ENCODE peak calls at places on chromosomes 13 and 19, in eight cellular contexts. One of them, this sample, is unnamed.
A peak's percentile ranks its signal among the peaks of the same experiment; 100 is the strongest.

GRCh38 chr19:7507884-7508283 is 8.0 kb upstream of the ZNF358 start:
- DNase-seq in bronchial epithelial cell: peak; percentile 73
- DNase-seq in heart right ventricle: peak; percentile 67
- DNase-seq in upper lobe of left lung: peak; percentile 88
- DNase-seq in body of pancreas: peak; percentile 63
- DNase-seq in fibroblast of the aortic adventitia: peak; percentile 80
- DNase-seq in PC-3: peak; percentile 97
- DNase-seq in adrenal gland: peak; percentile 99
- DNase-seq in this sample: peak; percentile 85

GRCh38 chr19:17385878-17386611 is 8.0 kb downstream of the CCDC194 start:
- DNase-seq in bronchial epithelial cell: peak; percentile 14
- DNase-seq in heart right ventricle: peak; percentile 72
- DNase-seq in upper lobe of left lung: peak; percentile 92
- DNase-seq in body of pancreas: peak; percentile 56
- DNase-seq in fibroblast of the aortic adventitia: peak; percentile 55
- DNase-seq in PC-3: peak; percentile 62
- DNase-seq in adrenal gland: peak; percentile 73
- DNase-seq in this sample: no peak

GRCh38 chr13:27704681-27705080 is 83.0 kb downstream of the POLR1D start:
- DNase-seq in bronchial epithelial cell: no peak
- DNase-seq in heart right ventricle: no peak
- DNase-seq in upper lobe of left lung: no peak
- DNase-seq in body of pancreas: no peak
- DNase-seq in fibroblast of the aortic adventitia: no peak
- DNase-seq in PC-3: no peak
- DNase-seq in adrenal gland: no peak
- DNase-seq in this sample: no peak

GRCh38 chr19:53389591-53390377 is 5.2 kb upstream of the ZNF765 start:
- DNase-seq in bronchial epithelial cell: no peak
- DNase-seq in heart right ventricle: no peak
- DNase-seq in upper lobe of left lung: peak; percentile 68
- DNase-seq in body of pancreas: no peak
- DNase-seq in fibroblast of the aortic adventitia: no peak
- DNase-seq in PC-3: no peak
- DNase-seq in adrenal gland: no peak
- DNase-seq in this sample: no peak

GRCh38 chr13:34577051-34577450 is 365.0 kb upstream of the NBEA start:
- DNase-seq in bronchial epithelial cell: peak; percentile 57
- DNase-seq in heart right ventricle: no peak
- DNase-seq in upper lobe of left lung: no peak
- DNase-seq in body of pancreas: no peak
- DNase-seq in fibroblast of the aortic adventitia: no peak
- DNase-seq in PC-3: peak; percentile 8
- DNase-seq in adrenal gland: no peak
- DNase-seq in this sample: no peak

GRCh38 chr19:39524495-39524894 is 8.2 kb downstream of the EID2B start:
- DNase-seq in bronchial epithelial cell: no peak
- DNase-seq in heart right ventricle: no peak
- DNase-seq in upper lobe of left lung: no peak
- DNase-seq in body of pancreas: no peak
- DNase-seq in fibroblast of the aortic adventitia: no peak
- DNase-seq in PC-3: no peak
- DNase-seq in adrenal gland: no peak
- DNase-seq in this sample: no peak

GRCh38 chr19:21202865-21203494 is 61.1 kb downstream of the ZNF431 start:
- DNase-seq in bronchial epithelial cell: peak; percentile 37
- DNase-seq in heart right ventricle: no peak
- DNase-seq in upper lobe of left lung: no peak
- DNase-seq in body of pancreas: peak; percentile 43
- DNase-seq in fibroblast of the aortic adventitia: peak; percentile 14
- DNase-seq in PC-3: peak; percentile 11
- DNase-seq in adrenal gland: peak; percentile 16
- DNase-seq in this sample: no peak

GRCh38 chr13:28056426-28056825 is 44.0 kb downstream of the FLT3 start:
- DNase-seq in bronchial epithelial cell: no peak
- DNase-seq in heart right ventricle: no peak
- DNase-seq in upper lobe of left lung: no peak
- DNase-seq in body of pancreas: no peak
- DNase-seq in fibroblast of the aortic adventitia: no peak
- DNase-seq in PC-3: no peak
- DNase-seq in adrenal gland: no peak
- DNase-seq in this sample: no peak

GRCh38 chr13:23159205-23159586 is 21.6 kb upstream of the SGCG start:
- DNase-seq in bronchial epithelial cell: peak; percentile 25
- DNase-seq in heart right ventricle: peak; percentile 33
- DNase-seq in upper lobe of left lung: no peak
- DNase-seq in body of pancreas: no peak
- DNase-seq in fibroblast of the aortic adventitia: peak; percentile 2
- DNase-seq in PC-3: peak; percentile 31
- DNase-seq in adrenal gland: peak; percentile 22
- DNase-seq in this sample: no peak

GRCh38 chr13:21675095-21676007 is 4.5 kb downstream of the FGF9 start:
- DNase-seq in bronchial epithelial cell: no peak
- DNase-seq in heart right ventricle: peak; percentile 47
- DNase-seq in upper lobe of left lung: peak; percentile 90
- DNase-seq in body of pancreas: peak; percentile 56
- DNase-seq in fibroblast of the aortic adventitia: no peak
- DNase-seq in PC-3: no peak
- DNase-seq in adrenal gland: peak; percentile 63
- DNase-seq in this sample: no peak

GRCh38 chr19:4113398-4114088 is 10.4 kb downstream of the MAP2K2 start:
- DNase-seq in bronchial epithelial cell: no peak
- DNase-seq in heart right ventricle: no peak
- DNase-seq in upper lobe of left lung: peak; percentile 68
- DNase-seq in body of pancreas: no peak
- DNase-seq in fibroblast of the aortic adventitia: no peak
- DNase-seq in PC-3: no peak
- DNase-seq in adrenal gland: no peak
- DNase-seq in this sample: no peak

GRCh38 chr13:105462981-105463380 is 1072.5 kb downstream of the EFNB2 start:
- DNase-seq in bronchial epithelial cell: no peak
- DNase-seq in heart right ventricle: no peak
- DNase-seq in upper lobe of left lung: no peak
- DNase-seq in body of pancreas: no peak
- DNase-seq in fibroblast of the aortic adventitia: peak; percentile 1
- DNase-seq in PC-3: peak; percentile 32
- DNase-seq in adrenal gland: no peak
- DNase-seq in this sample: no peak

GRCh38 chr19:14404322-14404721 is 14.8 kb downstream of the DDX39A start:
- DNase-seq in bronchial epithelial cell: peak; percentile 34
- DNase-seq in heart right ventricle: no peak
- DNase-seq in upper lobe of left lung: no peak
- DNase-seq in body of pancreas: no peak
- DNase-seq in fibroblast of the aortic adventitia: no peak
- DNase-seq in PC-3: no peak
- DNase-seq in adrenal gland: no peak
- DNase-seq in this sample: no peak

GRCh38 chr19:18197306-18197705 is 4.3 kb downstream of the MPV17L2 start:
- DNase-seq in bronchial epithelial cell: no peak
- DNase-seq in heart right ventricle: no peak
- DNase-seq in upper lobe of left lung: no peak
- DNase-seq in body of pancreas: no peak
- DNase-seq in fibroblast of the aortic adventitia: no peak
- DNase-seq in PC-3: no peak
- DNase-seq in adrenal gland: no peak
- DNase-seq in this sample: no peak

DNA sequence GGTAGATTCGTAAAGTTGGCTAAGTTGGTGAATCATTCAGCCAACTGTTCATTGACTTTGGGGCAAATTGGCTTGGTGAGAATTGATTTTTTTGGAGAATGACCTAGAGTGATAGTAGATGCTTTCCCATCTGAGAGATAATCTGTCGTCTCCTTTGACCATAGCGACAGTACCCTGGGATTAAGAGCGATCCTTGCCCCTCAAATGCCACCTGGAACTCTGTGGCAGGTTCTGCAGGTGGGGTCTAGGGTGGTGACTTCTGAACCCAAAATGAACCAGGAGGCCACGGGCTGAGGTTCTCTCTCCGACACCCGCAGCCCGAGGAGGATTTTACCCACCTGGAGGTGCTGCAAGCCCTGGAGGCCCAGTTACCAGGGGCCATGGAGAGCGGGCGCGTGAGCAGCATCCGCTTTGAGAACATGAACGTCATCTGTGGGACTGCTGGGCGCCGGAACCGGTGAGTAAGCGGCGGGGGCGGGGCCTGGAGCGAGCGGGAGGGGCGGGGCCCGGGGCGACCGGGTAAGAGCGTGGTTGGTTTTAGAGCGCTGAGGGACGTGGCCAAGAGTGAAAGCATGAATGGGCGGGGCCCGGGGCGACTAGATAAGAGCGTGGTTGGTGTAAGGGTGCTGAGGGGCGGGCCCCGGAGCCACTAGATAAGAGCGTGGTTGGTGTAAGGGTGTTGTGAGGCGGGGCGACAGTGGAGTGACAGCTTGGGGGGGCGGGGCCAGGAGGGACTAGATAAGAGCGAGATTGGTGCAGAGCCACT is 8.6 kb downstream of the C19orf81 start:
- DNase-seq in bronchial epithelial cell: peak; percentile 48
- DNase-seq in heart right ventricle: peak; percentile 81
- DNase-seq in upper lobe of left lung: peak; percentile 95
- DNase-seq in body of pancreas: peak; percentile 76
- DNase-seq in fibroblast of the aortic adventitia: peak; percentile 94
- DNase-seq in PC-3: peak; percentile 98
- DNase-seq in adrenal gland: peak; percentile 98
- DNase-seq in this sample: peak; percentile 80
- H3K4me3 ChIP-seq in bronchial epithelial cell: peak overlapping the region; percentile 13
- H3K4me3 ChIP-seq in heart right ventricle: peak overlapping the region; percentile 38
- H3K4me3 ChIP-seq in upper lobe of left lung: no peak overlapping the region
- H3K4me3 ChIP-seq in body of pancreas: no peak overlapping the region
- H3K4me3 ChIP-seq in fibroblast of the aortic adventitia: peak overlapping the region; percentile 60
- H3K4me3 ChIP-seq in PC-3: peak overlapping the region; percentile 62
- H3K4me3 ChIP-seq in adrenal gland: peak overlapping the region; percentile 55
- H3K4me3 ChIP-seq in this sample: peak overlapping the region; percentile 61

GRCh38 chr19:48171584-48172170 is 1.2 kb downstream of the ZSWIM9 start:
- DNase-seq in bronchial epithelial cell: no peak
- DNase-seq in heart right ventricle: no peak
- DNase-seq in upper lobe of left lung: peak; percentile 87
- DNase-seq in body of pancreas: no peak
- DNase-seq in fibroblast of the aortic adventitia: no peak
- DNase-seq in PC-3: no peak
- DNase-seq in adrenal gland: no peak
- DNase-seq in this sample: no peak
- H3K4me3 ChIP-seq in bronchial epithelial cell: no peak overlapping the region
- H3K4me3 ChIP-seq in heart right ventricle: no peak overlapping the region
- H3K4me3 ChIP-seq in upper lobe of left lung: no peak overlapping the region
- H3K4me3 ChIP-seq in body of pancreas: no peak overlapping the region
- H3K4me3 ChIP-seq in fibroblast of the aortic adventitia: peak overlapping the region; percentile 95
- H3K4me3 ChIP-seq in PC-3: peak overlapping the region; percentile 99
- H3K4me3 ChIP-seq in adrenal gland: no peak overlapping the region
- H3K4me3 ChIP-seq in this sample: no peak overlapping the region

GRCh38 chr19:10586396-10586795 is 716 bp downstream of the AP1M2 start:
- DNase-seq in bronchial epithelial cell: no peak
- DNase-seq in heart right ventricle: no peak
- DNase-seq in upper lobe of left lung: no peak
- DNase-seq in body of pancreas: no peak
- DNase-seq in fibroblast of the aortic adventitia: no peak
- DNase-seq in PC-3: no peak
- DNase-seq in adrenal gland: no peak
- DNase-seq in this sample: no peak

GRCh38 chr19:10577951-10578350 is 9.2 kb downstream of the AP1M2 start:
- DNase-seq in bronchial epithelial cell: no peak
- DNase-seq in heart right ventricle: no peak
- DNase-seq in upper lobe of left lung: no peak
- DNase-seq in body of pancreas: no peak
- DNase-seq in fibroblast of the aortic adventitia: no peak
- DNase-seq in PC-3: no peak
- DNase-seq in adrenal gland: no peak
- DNase-seq in this sample: no peak

GRCh38 chr19:10575011-10575716 is 6.4 kb upstream of the CDKN2D start:
- DNase-seq in bronchial epithelial cell: no peak
- DNase-seq in heart right ventricle: no peak
- DNase-seq in upper lobe of left lung: no peak
- DNase-seq in body of pancreas: no peak
- DNase-seq in fibroblast of the aortic adventitia: no peak
- DNase-seq in PC-3: no peak
- DNase-seq in adrenal gland: no peak
- DNase-seq in this sample: no peak

GRCh38 chr19:10583021-10583776 is 3.9 kb downstream of the AP1M2 start:
- DNase-seq in bronchial epithelial cell: no peak
- DNase-seq in heart right ventricle: no peak
- DNase-seq in upper lobe of left lung: no peak
- DNase-seq in body of pancreas: no peak
- DNase-seq in fibroblast of the aortic adventitia: no peak
- DNase-seq in PC-3: no peak
- DNase-seq in adrenal gland: peak; percentile 72
- DNase-seq in this sample: no peak

DNA sequence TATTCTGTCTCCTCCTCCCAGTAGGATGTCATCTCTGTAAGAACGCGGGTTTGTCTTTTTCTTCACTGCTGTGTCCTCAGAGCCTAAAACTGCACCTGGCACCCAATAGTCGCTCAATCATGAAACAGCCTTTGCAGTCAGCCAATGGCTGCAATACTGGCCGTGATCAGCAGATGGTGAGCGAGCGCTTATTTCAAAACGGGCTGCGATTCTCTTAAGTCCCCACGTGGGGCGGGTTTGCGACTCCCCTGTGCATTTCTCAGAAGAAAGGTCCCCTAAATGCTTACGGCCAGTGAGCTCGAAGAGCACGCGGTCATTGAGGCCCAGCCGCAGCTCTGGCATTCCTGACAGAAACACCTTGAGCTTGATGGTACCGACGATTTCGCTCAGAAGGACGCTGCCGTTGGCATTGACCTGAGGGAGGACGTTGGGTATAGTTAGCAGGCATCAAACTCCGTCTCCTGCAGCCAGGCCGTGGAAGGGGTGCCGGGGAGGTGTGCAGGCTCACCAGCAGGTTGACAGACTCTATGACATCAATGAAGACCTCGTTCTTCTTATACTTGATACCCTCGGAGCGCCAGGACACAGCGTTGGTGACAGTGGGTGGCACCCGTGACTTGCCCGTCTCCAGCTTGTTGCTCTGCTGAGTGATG is 6.0 kb downstream of the AP1M2 start:
- DNase-seq in bronchial epithelial cell: peak; percentile 81
- DNase-seq in heart right ventricle: peak; percentile 84
- DNase-seq in upper lobe of left lung: no peak
- DNase-seq in body of pancreas: peak; percentile 92
- DNase-seq in fibroblast of the aortic adventitia: peak; percentile 95
- DNase-seq in PC-3: peak; percentile 98
- DNase-seq in adrenal gland: peak; percentile 95
- DNase-seq in this sample: peak; percentile 89
- H3K4me3 ChIP-seq in bronchial epithelial cell: no peak overlapping the region
- H3K4me3 ChIP-seq in heart right ventricle: no peak overlapping the region
- H3K4me3 ChIP-seq in upper lobe of left lung: no peak overlapping the region
- H3K4me3 ChIP-seq in body of pancreas: no peak overlapping the region
- H3K4me3 ChIP-seq in fibroblast of the aortic adventitia: peak overlapping the region; percentile 25
- H3K4me3 ChIP-seq in PC-3: no peak overlapping the region
- H3K4me3 ChIP-seq in adrenal gland: no peak overlapping the region
- H3K4me3 ChIP-seq in this sample: peak overlapping the region; percentile 37

DNA sequence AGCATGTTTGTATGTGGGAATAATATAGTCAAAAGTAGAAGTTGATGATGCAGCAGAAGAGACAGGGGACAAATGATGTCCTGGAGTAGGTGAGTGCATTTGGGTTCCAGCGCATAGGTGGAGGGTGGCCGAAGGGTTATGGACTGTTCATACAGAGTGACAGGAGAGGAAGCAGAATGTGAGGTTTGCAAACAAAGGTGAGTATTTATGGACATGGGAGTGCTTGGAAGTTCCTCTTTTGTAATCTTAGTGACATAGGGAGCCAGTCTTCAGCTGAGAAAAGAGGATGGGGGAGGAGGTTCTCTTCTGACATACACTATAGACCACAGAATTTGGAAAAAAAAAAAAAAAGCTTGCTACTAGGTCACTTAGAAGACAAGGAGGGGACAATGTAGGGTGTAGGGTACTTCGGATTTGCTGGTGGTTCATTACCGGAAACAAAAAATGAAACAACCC is 331.6 kb downstream of the DLEU7 start:
- DNase-seq in bronchial epithelial cell: no peak
- DNase-seq in heart right ventricle: no peak
- DNase-seq in upper lobe of left lung: no peak
- DNase-seq in body of pancreas: no peak
- DNase-seq in fibroblast of the aortic adventitia: no peak
- DNase-seq in PC-3: no peak
- DNase-seq in adrenal gland: no peak
- DNase-seq in this sample: no peak
- H3K4me3 ChIP-seq in bronchial epithelial cell: no peak overlapping the region
- H3K4me3 ChIP-seq in heart right ventricle: peak overlapping the region; percentile 41
- H3K4me3 ChIP-seq in upper lobe of left lung: no peak overlapping the region
- H3K4me3 ChIP-seq in body of pancreas: no peak overlapping the region
- H3K4me3 ChIP-seq in fibroblast of the aortic adventitia: no peak overlapping the region
- H3K4me3 ChIP-seq in PC-3: peak overlapping the region; percentile 60
- H3K4me3 ChIP-seq in adrenal gland: peak overlapping the region; percentile 40
- H3K4me3 ChIP-seq in this sample: peak overlapping the region; percentile 49